ENCODE peak calls at places on chromosomes 11 and 22, in nine cellular contexts. One of them, this sample, is unnamed.

GRCh38 chr11:77449060-77449521 is 24.8 kb downstream of the PAK1 start:
- DNase-seq in B cell: peak; percentile 30
- DNase-seq in iris pigment epithelial cell: no peak
- DNase-seq in neural progenitor cell: no peak
- DNase-seq in Daoy: no peak
- DNase-seq in brain microvascular endothelial cell: no peak
- DNase-seq in NCI-H82: no peak
- DNase-seq in pons: peak; percentile 78
- DNase-seq in COR-L47: no peak
- DNase-seq in this sample: no peak

GRCh38 chr11:31641477-31642062 is 132.0 kb downstream of the ELP4 start:
- DNase-seq in Daoy: peak; percentile 48
- DNase-seq in NCI-H82: peak; percentile 94
- DNase-seq in brain microvascular endothelial cell: no peak
- DNase-seq in COR-L47: peak; percentile 65
- DNase-seq in neural progenitor cell: peak; percentile 74
- DNase-seq in pons: no peak
- DNase-seq in B cell: no peak
- DNase-seq in iris pigment epithelial cell: peak; percentile 43
- DNase-seq in this sample: peak; percentile 32

GRCh38 chr11:107177106-107177477 is 158.8 kb upstream of the GUCY1A2 start:
- DNase-seq in Daoy: no peak
- DNase-seq in pons: no peak
- DNase-seq in iris pigment epithelial cell: no peak
- DNase-seq in COR-L47: no peak
- DNase-seq in brain microvascular endothelial cell: no peak
- DNase-seq in NCI-H82: no peak
- DNase-seq in B cell: no peak
- DNase-seq in neural progenitor cell: no peak
- DNase-seq in this sample: no peak

GRCh38 chr11:107699371-107700348 is 12.2 kb downstream of the SLN start:
- DNase-seq in NCI-H82: no peak
- DNase-seq in pons: peak; percentile 5
- DNase-seq in Daoy: no peak
- DNase-seq in neural progenitor cell: no peak
- DNase-seq in brain microvascular endothelial cell: no peak
- DNase-seq in B cell: no peak
- DNase-seq in COR-L47: no peak
- DNase-seq in iris pigment epithelial cell: no peak
- DNase-seq in this sample: peak; percentile 48

GRCh38 chr11:111719379-111719778 is 46.8 kb downstream of the PPP2R1B start:
- DNase-seq in neural progenitor cell: no peak
- DNase-seq in iris pigment epithelial cell: peak; percentile 46
- DNase-seq in NCI-H82: no peak
- DNase-seq in pons: no peak
- DNase-seq in COR-L47: no peak
- DNase-seq in Daoy: no peak
- DNase-seq in B cell: no peak
- DNase-seq in brain microvascular endothelial cell: no peak
- DNase-seq in this sample: peak; percentile 61

GRCh38 chr22:28016781-28017557 is 97.9 kb upstream of the PITPNB start:
- DNase-seq in NCI-H82: no peak
- DNase-seq in brain microvascular endothelial cell: no peak
- DNase-seq in neural progenitor cell: no peak
- DNase-seq in iris pigment epithelial cell: no peak
- DNase-seq in pons: no peak
- DNase-seq in Daoy: no peak
- DNase-seq in B cell: no peak
- DNase-seq in COR-L47: no peak
- DNase-seq in this sample: no peak

GRCh38 chr11:7186190-7186589 is 65.5 kb upstream of the SYT9 start:
- DNase-seq in neural progenitor cell: no peak
- DNase-seq in COR-L47: no peak
- DNase-seq in B cell: no peak
- DNase-seq in NCI-H82: no peak
- DNase-seq in Daoy: no peak
- DNase-seq in pons: no peak
- DNase-seq in iris pigment epithelial cell: peak; percentile 42
- DNase-seq in brain microvascular endothelial cell: peak; percentile 13
- DNase-seq in this sample: no peak

GRCh38 chr22:19357270-19358105 is 66.0 kb upstream of the CLTCL1 start:
- DNase-seq in NCI-H82: no peak
- DNase-seq in brain microvascular endothelial cell: no peak
- DNase-seq in Daoy: no peak
- DNase-seq in pons: peak; percentile 28
- DNase-seq in neural progenitor cell: no peak
- DNase-seq in COR-L47: no peak
- DNase-seq in iris pigment epithelial cell: peak; percentile 34
- DNase-seq in B cell: no peak
- DNase-seq in this sample: peak; percentile 9

GRCh38 chr11:71206186-71206585 is 46.2 kb downstream of the SHANK2 start:
- DNase-seq in B cell: no peak
- DNase-seq in Daoy: no peak
- DNase-seq in COR-L47: no peak
- DNase-seq in brain microvascular endothelial cell: no peak
- DNase-seq in NCI-H82: no peak
- DNase-seq in iris pigment epithelial cell: no peak
- DNase-seq in pons: no peak
- DNase-seq in neural progenitor cell: peak; percentile 45
- DNase-seq in this sample: no peak

GRCh38 chr11:60915250-60915914 is 1.4 kb downstream of the TMEM109 start:
- DNase-seq in COR-L47: peak; percentile 27
- DNase-seq in neural progenitor cell: peak; percentile 94
- DNase-seq in iris pigment epithelial cell: peak; percentile 52
- DNase-seq in brain microvascular endothelial cell: peak; percentile 36
- DNase-seq in Daoy: peak; percentile 81
- DNase-seq in NCI-H82: peak; percentile 27
- DNase-seq in pons: peak; percentile 49
- DNase-seq in B cell: peak; percentile 90
- DNase-seq in this sample: peak; percentile 48

GRCh38 chr11:130600139-130600538 is 151.7 kb downstream of the ADAMTS15 start:
- DNase-seq in iris pigment epithelial cell: no peak
- DNase-seq in pons: no peak
- DNase-seq in brain microvascular endothelial cell: peak; percentile 48
- DNase-seq in neural progenitor cell: no peak
- DNase-seq in B cell: no peak
- DNase-seq in COR-L47: no peak
- DNase-seq in NCI-H82: no peak
- DNase-seq in Daoy: no peak
- DNase-seq in this sample: no peak

This sample was measured in astrocyte.